ENCODE peak calls at places on chromosome 7, in six cellular contexts. Z is H7; B is T-helper 2 cell; S is T-helper 9 cell; P is HS-5; G is stimulated activated CD8-positive, alpha-beta memory T cell treated with anti-CD3 and anti-CD28 coated beads, Interleukin-15, amount 100 ng/mL, for 24 hours. N is an unnamed sample.

GRCh38 chr7:106392565-106392964 is 107.8 kb upstream of the NAMPT start:
- DNase-seq in Z (no peak), B (no peak), S (no peak), P (no peak), G (no peak), N (no peak)

GRCh38 chr7:509426-509825 is 10.2 kb downstream of the PDGFA start:
- DNase-seq in Z (no peak), B (no peak), S (no peak), P (no peak), G (no peak), N (no peak)

GRCh38 chr7:45259966-45260646 is 102.5 kb downstream of the RAMP3 start:
- DNase-seq in Z (peak), B (peak), S (peak), P (no peak), G (peak), N (peak)

GRCh38 chr7:64799-65430 is 127.5 kb upstream of the FAM20C start:
- DNase-seq in Z (no peak), B (no peak), S (no peak), P (no peak), G (no peak), N (no peak)

GRCh38 chr7:151013728-151014497 is 10.4 kb downstream of the ATG9B start:
- DNase-seq in Z (peak), B (peak), S (peak), P (no peak), G (peak), N (peak)

GRCh38 chr7:31991406-31991805 is 78.8 kb downstream of the PDE1C start:
- DNase-seq in Z (no peak), B (no peak), S (no peak), P (no peak), G (no peak), N (no peak)

GRCh38 chr7:137395425-137395824 is 51.9 kb upstream of the PTN start:
- DNase-seq in Z (no peak), B (no peak), S (no peak), P (no peak), G (no peak), N (peak)

GRCh38 chr7:154913645-154914579 is 89.0 kb downstream of the PAXIP1 start:
- DNase-seq in Z (peak), B (peak), S (peak), P (peak), G (peak), N (peak)

GRCh38 chr7:131459256-131459655 is 97.2 kb downstream of the PODXL start:
- DNase-seq in Z (no peak), B (no peak), S (no peak), P (no peak), G (no peak), N (no peak)

GRCh38 chr7:1358376-1359050 is 100.8 kb downstream of the MICALL2 start:
- DNase-seq in Z (peak), B (no peak), S (no peak), P (no peak), G (no peak), N (no peak)

N was measured in cerebellum.